ENCODE peak calls at places on chromosomes 3 and 15, in four cellular contexts. One of them, this sample, is unnamed.

GRCh38 chr3:58202917-58203360 is 7.8 kb downstream of the DNASE1L3 start:
- DNase-seq in brain microvascular endothelial cell: no peak
- DNase-seq in NB4: no peak
- DNase-seq in stimulated activated CD4-positive, alpha-beta T cell treated with anti-CD3 and anti-CD28 coated beads, Interleukin-15, amount 100 ng/mL, for 1 hour: no peak
- DNase-seq in this sample: no peak

GRCh38 chr3:81300324-81300927 is 461.0 kb downstream of the GBE1 start:
- DNase-seq in brain microvascular endothelial cell: no peak
- DNase-seq in NB4: no peak
- DNase-seq in stimulated activated CD4-positive, alpha-beta T cell treated with anti-CD3 and anti-CD28 coated beads, Interleukin-15, amount 100 ng/mL, for 1 hour: no peak
- DNase-seq in this sample: no peak

GRCh38 chr3:99774467-99774866 is 43.2 kb upstream of the CMSS1 start:
- DNase-seq in brain microvascular endothelial cell: peak; percentile 77
- DNase-seq in NB4: no peak
- DNase-seq in stimulated activated CD4-positive, alpha-beta T cell treated with anti-CD3 and anti-CD28 coated beads, Interleukin-15, amount 100 ng/mL, for 1 hour: no peak
- DNase-seq in this sample: no peak

GRCh38 chr3:129628169-129628522 is 21.7 kb upstream of the PLXND1 start:
- DNase-seq in brain microvascular endothelial cell: no peak
- DNase-seq in NB4: no peak
- DNase-seq in stimulated activated CD4-positive, alpha-beta T cell treated with anti-CD3 and anti-CD28 coated beads, Interleukin-15, amount 100 ng/mL, for 1 hour: no peak
- DNase-seq in this sample: no peak

GRCh38 chr15:67465196-67465952 is 55.6 kb upstream of the C15orf61 start:
- DNase-seq in brain microvascular endothelial cell: no peak
- DNase-seq in NB4: no peak
- DNase-seq in stimulated activated CD4-positive, alpha-beta T cell treated with anti-CD3 and anti-CD28 coated beads, Interleukin-15, amount 100 ng/mL, for 1 hour: no peak
- DNase-seq in this sample: no peak

GRCh38 chr3:185439745-185440466 is 58.9 kb downstream of the TMEM41A start:
- DNase-seq in brain microvascular endothelial cell: no peak
- DNase-seq in NB4: no peak
- DNase-seq in stimulated activated CD4-positive, alpha-beta T cell treated with anti-CD3 and anti-CD28 coated beads, Interleukin-15, amount 100 ng/mL, for 1 hour: no peak
- DNase-seq in this sample: no peak

GRCh38 chr3:94171954-94172353 is 109.1 kb downstream of the NSUN3 start:
- DNase-seq in brain microvascular endothelial cell: no peak
- DNase-seq in NB4: no peak
- DNase-seq in stimulated activated CD4-positive, alpha-beta T cell treated with anti-CD3 and anti-CD28 coated beads, Interleukin-15, amount 100 ng/mL, for 1 hour: no peak
- DNase-seq in this sample: no peak

GRCh38 chr15:51299187-51300015 is 39.0 kb downstream of the CYP19A1 start:
- DNase-seq in brain microvascular endothelial cell: no peak
- DNase-seq in NB4: no peak
- DNase-seq in stimulated activated CD4-positive, alpha-beta T cell treated with anti-CD3 and anti-CD28 coated beads, Interleukin-15, amount 100 ng/mL, for 1 hour: no peak
- DNase-seq in this sample: no peak

GRCh38 chr3:194112120-194113106 is 23.5 kb upstream of the HES1 start:
- DNase-seq in brain microvascular endothelial cell: no peak
- DNase-seq in NB4: peak; percentile 25
- DNase-seq in stimulated activated CD4-positive, alpha-beta T cell treated with anti-CD3 and anti-CD28 coated beads, Interleukin-15, amount 100 ng/mL, for 1 hour: no peak
- DNase-seq in this sample: no peak

GRCh38 chr15:79172032-79172481 is 81.5 kb upstream of the RASGRF1 start:
- DNase-seq in brain microvascular endothelial cell: no peak
- DNase-seq in NB4: no peak
- DNase-seq in stimulated activated CD4-positive, alpha-beta T cell treated with anti-CD3 and anti-CD28 coated beads, Interleukin-15, amount 100 ng/mL, for 1 hour: no peak
- DNase-seq in this sample: no peak

GRCh38 chr3:2511356-2511755 is 412.7 kb downstream of the CNTN4 start:
- DNase-seq in brain microvascular endothelial cell: no peak
- DNase-seq in NB4: no peak
- DNase-seq in stimulated activated CD4-positive, alpha-beta T cell treated with anti-CD3 and anti-CD28 coated beads, Interleukin-15, amount 100 ng/mL, for 1 hour: no peak
- DNase-seq in this sample: peak; percentile 45

GRCh38 chr15:74124196-74124595 is 6.2 kb upstream of the ISLR2 start:
- DNase-seq in brain microvascular endothelial cell: no peak
- DNase-seq in NB4: no peak
- DNase-seq in stimulated activated CD4-positive, alpha-beta T cell treated with anti-CD3 and anti-CD28 coated beads, Interleukin-15, amount 100 ng/mL, for 1 hour: no peak
- DNase-seq in this sample: no peak

GRCh38 chr3:188026191-188026968 is 127.6 kb upstream of the LPP start:
- DNase-seq in brain microvascular endothelial cell: no peak
- DNase-seq in NB4: no peak
- DNase-seq in stimulated activated CD4-positive, alpha-beta T cell treated with anti-CD3 and anti-CD28 coated beads, Interleukin-15, amount 100 ng/mL, for 1 hour: no peak
- DNase-seq in this sample: no peak

GRCh38 chr15:29100486-29101000 is 169.1 kb downstream of the NSMCE3 start:
- DNase-seq in brain microvascular endothelial cell: no peak
- DNase-seq in NB4: no peak
- DNase-seq in stimulated activated CD4-positive, alpha-beta T cell treated with anti-CD3 and anti-CD28 coated beads, Interleukin-15, amount 100 ng/mL, for 1 hour: no peak
- DNase-seq in this sample: peak; percentile 26

GRCh38 chr15:33618300-33618699 is 307.5 kb downstream of the RYR3 start:
- DNase-seq in brain microvascular endothelial cell: no peak
- DNase-seq in NB4: no peak
- DNase-seq in stimulated activated CD4-positive, alpha-beta T cell treated with anti-CD3 and anti-CD28 coated beads, Interleukin-15, amount 100 ng/mL, for 1 hour: no peak
- DNase-seq in this sample: no peak

GRCh38 chr3:16898595-16899395 is 14.0 kb downstream of the PLCL2 start:
- DNase-seq in brain microvascular endothelial cell: no peak
- DNase-seq in NB4: no peak
- DNase-seq in stimulated activated CD4-positive, alpha-beta T cell treated with anti-CD3 and anti-CD28 coated beads, Interleukin-15, amount 100 ng/mL, for 1 hour: no peak
- DNase-seq in this sample: peak; percentile 71

GRCh38 chr15:66704019-66704782 is 2.2 kb downstream of the SMAD6 start:
- DNase-seq in brain microvascular endothelial cell: no peak
- DNase-seq in NB4: peak; percentile 40
- DNase-seq in stimulated activated CD4-positive, alpha-beta T cell treated with anti-CD3 and anti-CD28 coated beads, Interleukin-15, amount 100 ng/mL, for 1 hour: no peak
- DNase-seq in this sample: no peak

GRCh38 chr3:72162649-72163184 is 377.8 kb upstream of the PROK2 start:
- DNase-seq in brain microvascular endothelial cell: no peak
- DNase-seq in NB4: no peak
- DNase-seq in stimulated activated CD4-positive, alpha-beta T cell treated with anti-CD3 and anti-CD28 coated beads, Interleukin-15, amount 100 ng/mL, for 1 hour: no peak
- DNase-seq in this sample: no peak

GRCh38 chr3:79872483-79872882 is 104.7 kb upstream of the ROBO1 start:
- DNase-seq in brain microvascular endothelial cell: peak; percentile 93
- DNase-seq in NB4: no peak
- DNase-seq in stimulated activated CD4-positive, alpha-beta T cell treated with anti-CD3 and anti-CD28 coated beads, Interleukin-15, amount 100 ng/mL, for 1 hour: no peak
- DNase-seq in this sample: no peak

GRCh38 chr3:65126527-65127440 is 439.0 kb upstream of the ADAMTS9 start:
- DNase-seq in brain microvascular endothelial cell: no peak
- DNase-seq in NB4: no peak
- DNase-seq in stimulated activated CD4-positive, alpha-beta T cell treated with anti-CD3 and anti-CD28 coated beads, Interleukin-15, amount 100 ng/mL, for 1 hour: no peak
- DNase-seq in this sample: no peak

GRCh38 chr3:189392969-189393368 is 221.2 kb downstream of the TPRG1 start:
- DNase-seq in brain microvascular endothelial cell: no peak
- DNase-seq in NB4: peak; percentile 9
- DNase-seq in stimulated activated CD4-positive, alpha-beta T cell treated with anti-CD3 and anti-CD28 coated beads, Interleukin-15, amount 100 ng/mL, for 1 hour: no peak
- DNase-seq in this sample: no peak

GRCh38 chr3:31959951-31960792 is 20.9 kb downstream of the OSBPL10 start:
- DNase-seq in brain microvascular endothelial cell: no peak
- DNase-seq in NB4: no peak
- DNase-seq in stimulated activated CD4-positive, alpha-beta T cell treated with anti-CD3 and anti-CD28 coated beads, Interleukin-15, amount 100 ng/mL, for 1 hour: no peak
- DNase-seq in this sample: no peak

GRCh38 chr3:133701435-133702358 is 40.0 kb upstream of the TOPBP1 start:
- DNase-seq in brain microvascular endothelial cell: no peak
- DNase-seq in NB4: peak; percentile 20
- DNase-seq in stimulated activated CD4-positive, alpha-beta T cell treated with anti-CD3 and anti-CD28 coated beads, Interleukin-15, amount 100 ng/mL, for 1 hour: no peak
- DNase-seq in this sample: no peak